ENCODE peak calls at places on chromosomes 6 and 20, in nine cellular contexts. V is AG04450; T is IMR-90; P is mesendoderm; L is brain microvascular endothelial cell; E is RWPE1; D is left ventricle myocardium inferior; S is CD8-positive, alpha-beta T cell; M is GM23338. A is an unnamed sample.
A peak's percentile ranks its signal among the peaks of the same experiment; 100 is the strongest.

GRCh38 chr20:4610871-4611270 is 110.8 kb upstream of the PRND start:
- DNase-seq in P (no peak), V (no peak), E (no peak), M (no peak), D (no peak), T (no peak), S (no peak), L (no peak), A (no peak)

GRCh38 chr6:111668410-111668809 is 62.7 kb upstream of the TRAF3IP2 start:
- DNase-seq in P (peak; percentile 35), E (no peak), T (no peak), D (no peak), S (no peak), L (no peak), V (no peak), M (peak; percentile 70), A (no peak)

GRCh38 chr6:133630651-133631050 is 258.3 kb upstream of the TCF21 start:
- DNase-seq in V (no peak), L (no peak), M (no peak), D (no peak), T (no peak), P (no peak), S (no peak), E (no peak), A (no peak)

GRCh38 chr20:30281584-30282197 is 975.8 kb upstream of the DEFB115 start:
- DNase-seq in E (no peak), M (no peak), D (no peak), P (no peak), T (no peak), V (no peak), S (no peak), L (no peak), A (no peak)

GRCh38 chr6:18514180-18514579 is 127.0 kb downstream of the RNF144B start:
- DNase-seq in S (no peak), M (no peak), L (no peak), P (no peak), T (no peak), D (no peak), V (no peak), E (no peak), A (no peak)

GRCh38 chr20:19858972-19859371 is 100.9 kb downstream of the RIN2 start:
- DNase-seq in V (no peak), S (no peak), T (peak; percentile 33), E (no peak), L (peak; percentile 9), P (no peak), D (no peak), M (no peak), A (no peak)

GRCh38 chr6:135329851-135330803 is 149.0 kb downstream of the MYB start:
- DNase-seq in D (no peak), V (no peak), L (peak; percentile 78), M (no peak), E (no peak), P (no peak), S (no peak), T (no peak), A (no peak)

GRCh38 chr20:237479-237878 is 10.4 kb downstream of the DEFB129 start:
- DNase-seq in M (no peak), V (no peak), L (no peak), D (no peak), E (no peak), S (no peak), T (peak; percentile 5), P (no peak), A (no peak)

GRCh38 chr20:29079769-29080690 is 2177.4 kb upstream of the DEFB115 start:
- DNase-seq in D (no peak), T (no peak), M (no peak), P (no peak), V (no peak), S (peak; percentile 33), E (no peak), L (no peak), A (no peak)

GRCh38 chr6:39402239-39402751 is 79.8 kb upstream of the KCNK16 start:
- DNase-seq in P (no peak), E (no peak), S (no peak), T (no peak), D (no peak), L (no peak), V (no peak), M (no peak), A (no peak)

GRCh38 chr20:13274311-13274965 is 53.4 kb downstream of the ISM1 start:
- DNase-seq in L (no peak), M (peak; percentile 84), S (no peak), V (no peak), T (no peak), P (peak; percentile 38), E (no peak), D (no peak), A (no peak)

GRCh38 chr6:149984778-149985177 is 21.0 kb downstream of the ULBP1 start:
- DNase-seq in V (no peak), D (no peak), E (no peak), P (no peak), L (no peak), S (no peak), T (no peak), M (no peak), A (no peak)

GRCh38 chr6:140440223-140440810 is 1065.9 kb upstream of the CITED2 start:
- DNase-seq in E (no peak), M (no peak), S (no peak), L (no peak), D (no peak), T (no peak), V (no peak), P (no peak), A (no peak)

GRCh38 chr6:114785235-114786127 is 442.7 kb upstream of the HS3ST5 start:
- DNase-seq in M (no peak), E (no peak), T (no peak), L (no peak), S (no peak), V (no peak), D (no peak), P (peak; percentile 3), A (no peak)

GRCh38 chr6:116387374-116387773 is 16.6 kb downstream of the DSE start:
- DNase-seq in P (no peak), D (no peak), V (no peak), S (no peak), E (peak; percentile 75), M (no peak), T (peak; percentile 90), L (peak; percentile 56), A (no peak)

GRCh38 chr6:15530411-15530810 is 132.4 kb downstream of the DTNBP1 start:
- DNase-seq in L (no peak), D (no peak), V (no peak), P (no peak), M (no peak), S (no peak), T (no peak), E (no peak), A (no peak)

GRCh38 chr20:37943501-37944455 is 40.9 kb downstream of the VSTM2L start:
- DNase-seq in M (peak; percentile 56), V (no peak), E (no peak), D (no peak), P (no peak), T (no peak), L (no peak), S (no peak), A (no peak)

GRCh38 chr6:127547909-127548649 is 28.9 kb upstream of the C6orf58 start:
- DNase-seq in E (no peak), L (no peak), D (no peak), P (no peak), M (peak; percentile 32), T (peak; percentile 17), S (no peak), V (no peak), A (no peak)

GRCh38 chr20:50295345-50295744 is 104.7 kb downstream of the CEBPB start:
- DNase-seq in E (no peak), T (no peak), D (no peak), L (no peak), S (no peak), P (no peak), V (no peak), M (no peak), A (no peak)
- H3K27ac ChIP-seq in E (peak overlapping the region; percentile 80), T (no peak overlapping the region), D (peak overlapping the region; percentile 12), L (no peak overlapping the region), S (no peak overlapping the region), P (no peak overlapping the region), V (no peak overlapping the region), M (no peak overlapping the region), A (no peak overlapping the region)

GRCh38 chr6:138485005-138485545 is 14.2 kb downstream of the NHSL1 start:
- DNase-seq in P (peak; percentile 38), V (no peak), T (peak; percentile 8), E (no peak), D (no peak), S (no peak), L (no peak), M (peak; percentile 57), A (no peak)
- H3K27ac ChIP-seq in P (no peak overlapping the region), V (no peak overlapping the region), T (no peak overlapping the region), E (no peak overlapping the region), D (peak overlapping the region; percentile 67), S (no peak overlapping the region), L (no peak overlapping the region), M (peak overlapping the region; percentile 84), A (no peak overlapping the region)

GRCh38 chr6:43243649-43244321 is 504 bp downstream of the TTBK1 start:
- DNase-seq in M (peak; percentile 44), E (no peak), D (no peak), V (no peak), P (no peak), T (no peak), L (no peak), S (no peak), A (no peak)
- H3K27ac ChIP-seq in M (no peak overlapping the region), E (no peak overlapping the region), D (no peak overlapping the region), V (no peak overlapping the region), P (no peak overlapping the region), T (no peak overlapping the region), L (no peak overlapping the region), S (no peak overlapping the region), A (no peak overlapping the region)

GRCh38 chr20:44643596-44644383 is 7.7 kb downstream of the ADA start:
- DNase-seq in E (peak; percentile 88), T (peak; percentile 80), P (peak; percentile 99), V (no peak), S (peak; percentile 61), L (peak; percentile 95), M (peak; percentile 54), D (peak; percentile 76), A (no peak)

GRCh38 chr20:44640522-44640921 is 11.0 kb downstream of the ADA start:
- DNase-seq in L (no peak), S (no peak), D (no peak), E (no peak), V (no peak), T (no peak), M (no peak), P (no peak), A (no peak)

GRCh38 chr20:44642203-44643153 is 9.0 kb downstream of the ADA start:
- DNase-seq in M (peak; percentile 75), D (peak; percentile 81), L (peak; percentile 86), E (peak; percentile 84), V (peak; percentile 58), S (peak; percentile 45), T (peak; percentile 82), P (peak; percentile 93), A (no peak)

GRCh38 chr20:44643154-44643519 is 8.4 kb downstream of the ADA start:
- DNase-seq in P (no peak), T (no peak), M (no peak), E (no peak), L (no peak), S (no peak), V (no peak), D (no peak), A (no peak)

DNA sequence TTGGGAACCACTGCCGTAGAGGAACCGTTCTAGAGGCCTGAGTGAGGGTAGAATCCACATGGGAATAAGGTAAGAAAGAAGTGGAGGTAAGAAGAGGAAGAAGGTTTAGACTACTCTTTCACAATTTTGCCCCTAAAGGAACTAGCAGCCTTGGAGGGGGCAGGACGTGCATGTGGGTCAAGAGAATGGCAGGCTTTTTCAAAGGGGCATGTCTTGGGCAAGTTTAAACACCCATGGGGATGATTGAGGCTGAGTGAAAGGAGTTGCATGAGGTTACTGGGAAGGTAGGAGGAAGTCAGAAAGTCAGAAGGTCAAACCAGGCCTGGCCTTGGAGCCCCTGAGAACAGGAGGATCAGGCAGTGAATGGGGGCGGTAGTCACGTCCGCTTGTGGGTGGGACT is 10.2 kb downstream of the ADA start:
- DNase-seq in P (no peak), M (no peak), D (no peak), E (no peak), S (no peak), T (no peak), L (no peak), V (no peak), A (no peak)
- H3K27ac ChIP-seq in P (no peak overlapping the region), M (no peak overlapping the region), D (peak overlapping the region; percentile 90), E (peak overlapping the region; percentile 93), S (no peak overlapping the region), T (no peak overlapping the region), L (no peak overlapping the region), V (no peak overlapping the region), A (no peak overlapping the region)